ENCODE peak calls at places on chromosomes 6 and 20, in seven cellular contexts. One of them, this sample, is unnamed.
A peak's percentile ranks its signal among the peaks of the same experiment; 100 is the strongest.

GRCh38 chr6:149213829-149214228 is 103.7 kb upstream of the TAB2 start:
- DNase-seq in RWPE1: no peak
- DNase-seq in tibial artery: no peak
- DNase-seq in Calu3: no peak
- DNase-seq in progenitor cell of endocrine pancreas: no peak
- DNase-seq in heart right ventricle: no peak
- DNase-seq in CD8-positive, alpha-beta T cell: no peak
- DNase-seq in this sample: no peak

GRCh38 chr20:47311967-47312681 is 44.4 kb downstream of the ZMYND8 start:
- DNase-seq in RWPE1: no peak
- DNase-seq in tibial artery: peak; percentile 46
- DNase-seq in Calu3: no peak
- DNase-seq in progenitor cell of endocrine pancreas: no peak
- DNase-seq in heart right ventricle: no peak
- DNase-seq in CD8-positive, alpha-beta T cell: no peak
- DNase-seq in this sample: peak; percentile 47

GRCh38 chr6:24872769-24873168 is 63.0 kb downstream of the RIPOR2 start:
- DNase-seq in RWPE1: no peak
- DNase-seq in tibial artery: no peak
- DNase-seq in Calu3: no peak
- DNase-seq in progenitor cell of endocrine pancreas: no peak
- DNase-seq in heart right ventricle: no peak
- DNase-seq in CD8-positive, alpha-beta T cell: no peak
- DNase-seq in this sample: no peak

GRCh38 chr20:16488086-16488485 is 85.2 kb downstream of the KIF16B start:
- DNase-seq in RWPE1: no peak
- DNase-seq in tibial artery: no peak
- DNase-seq in Calu3: no peak
- DNase-seq in progenitor cell of endocrine pancreas: no peak
- DNase-seq in heart right ventricle: no peak
- DNase-seq in CD8-positive, alpha-beta T cell: no peak
- DNase-seq in this sample: no peak

GRCh38 chr6:76694779-76695178 is 622.3 kb upstream of the IMPG1 start:
- DNase-seq in RWPE1: no peak
- DNase-seq in tibial artery: no peak
- DNase-seq in Calu3: no peak
- DNase-seq in progenitor cell of endocrine pancreas: no peak
- DNase-seq in heart right ventricle: no peak
- DNase-seq in CD8-positive, alpha-beta T cell: no peak
- DNase-seq in this sample: no peak

GRCh38 chr6:89970609-89971337 is 76.5 kb downstream of the GJA10 start:
- DNase-seq in RWPE1: peak; percentile 64
- DNase-seq in tibial artery: no peak
- DNase-seq in Calu3: peak; percentile 64
- DNase-seq in progenitor cell of endocrine pancreas: peak; percentile 19
- DNase-seq in heart right ventricle: peak; percentile 48
- DNase-seq in CD8-positive, alpha-beta T cell: no peak
- DNase-seq in this sample: no peak

GRCh38 chr6:81934936-81935335 is 182.5 kb upstream of the TENT5A start:
- DNase-seq in RWPE1: no peak
- DNase-seq in tibial artery: no peak
- DNase-seq in Calu3: no peak
- DNase-seq in progenitor cell of endocrine pancreas: no peak
- DNase-seq in heart right ventricle: no peak
- DNase-seq in CD8-positive, alpha-beta T cell: no peak
- DNase-seq in this sample: no peak

GRCh38 chr6:11215773-11216172 is 16.7 kb downstream of the NEDD9 start:
- DNase-seq in RWPE1: no peak
- DNase-seq in tibial artery: no peak
- DNase-seq in Calu3: no peak
- DNase-seq in progenitor cell of endocrine pancreas: no peak
- DNase-seq in heart right ventricle: no peak
- DNase-seq in CD8-positive, alpha-beta T cell: no peak
- DNase-seq in this sample: no peak

GRCh38 chr6:77740380-77740779 is 87.5 kb downstream of the MEI4 start:
- DNase-seq in RWPE1: peak; percentile 14
- DNase-seq in tibial artery: no peak
- DNase-seq in Calu3: no peak
- DNase-seq in progenitor cell of endocrine pancreas: no peak
- DNase-seq in heart right ventricle: no peak
- DNase-seq in CD8-positive, alpha-beta T cell: no peak
- DNase-seq in this sample: no peak

GRCh38 chr6:78533426-78533825 is 333.9 kb upstream of the IRAK1BP1 start:
- DNase-seq in RWPE1: no peak
- DNase-seq in tibial artery: no peak
- DNase-seq in Calu3: no peak
- DNase-seq in progenitor cell of endocrine pancreas: no peak
- DNase-seq in heart right ventricle: no peak
- DNase-seq in CD8-positive, alpha-beta T cell: no peak
- DNase-seq in this sample: no peak

GRCh38 chr6:85240787-85241186 is 209.1 kb upstream of the NT5E start:
- DNase-seq in RWPE1: no peak
- DNase-seq in tibial artery: no peak
- DNase-seq in Calu3: no peak
- DNase-seq in progenitor cell of endocrine pancreas: no peak
- DNase-seq in heart right ventricle: no peak
- DNase-seq in CD8-positive, alpha-beta T cell: no peak
- DNase-seq in this sample: no peak

GRCh38 chr6:111631930-111632460 is 26.3 kb upstream of the TRAF3IP2 start:
- DNase-seq in RWPE1: no peak
- DNase-seq in tibial artery: no peak
- DNase-seq in Calu3: no peak
- DNase-seq in progenitor cell of endocrine pancreas: no peak
- DNase-seq in heart right ventricle: no peak
- DNase-seq in CD8-positive, alpha-beta T cell: no peak
- DNase-seq in this sample: no peak

GRCh38 chr6:159692303-159693127 is 526 bp downstream of the SOD2 start:
- DNase-seq in RWPE1: peak; percentile 49
- DNase-seq in tibial artery: peak; percentile 80
- DNase-seq in Calu3: peak; percentile 41
- DNase-seq in progenitor cell of endocrine pancreas: peak; percentile 38
- DNase-seq in heart right ventricle: peak; percentile 51
- DNase-seq in CD8-positive, alpha-beta T cell: peak; percentile 38
- DNase-seq in this sample: no peak

GRCh38 chr6:13517116-13517515 is 29.7 kb upstream of the GFOD1 start:
- DNase-seq in RWPE1: peak; percentile 85
- DNase-seq in tibial artery: no peak
- DNase-seq in Calu3: no peak
- DNase-seq in progenitor cell of endocrine pancreas: no peak
- DNase-seq in heart right ventricle: no peak
- DNase-seq in CD8-positive, alpha-beta T cell: no peak
- DNase-seq in this sample: no peak

GRCh38 chr6:113693866-113694265 is 163.3 kb upstream of the MARCKS start:
- DNase-seq in RWPE1: no peak
- DNase-seq in tibial artery: no peak
- DNase-seq in Calu3: no peak
- DNase-seq in progenitor cell of endocrine pancreas: no peak
- DNase-seq in heart right ventricle: no peak
- DNase-seq in CD8-positive, alpha-beta T cell: no peak
- DNase-seq in this sample: no peak

GRCh38 chr6:81838031-81838430 is 85.5 kb upstream of the TENT5A start:
- DNase-seq in RWPE1: no peak
- DNase-seq in tibial artery: no peak
- DNase-seq in Calu3: peak; percentile 26
- DNase-seq in progenitor cell of endocrine pancreas: no peak
- DNase-seq in heart right ventricle: no peak
- DNase-seq in CD8-positive, alpha-beta T cell: no peak
- DNase-seq in this sample: no peak

GRCh38 chr6:159819098-159819497 is 19.0 kb downstream of the PNLDC1 start:
- DNase-seq in RWPE1: no peak
- DNase-seq in tibial artery: peak; percentile 55
- DNase-seq in Calu3: no peak
- DNase-seq in progenitor cell of endocrine pancreas: no peak
- DNase-seq in heart right ventricle: no peak
- DNase-seq in CD8-positive, alpha-beta T cell: no peak
- DNase-seq in this sample: no peak

GRCh38 chr6:155107432-155108069 is 112.4 kb downstream of the TIAM2 start:
- DNase-seq in RWPE1: no peak
- DNase-seq in tibial artery: no peak
- DNase-seq in Calu3: no peak
- DNase-seq in progenitor cell of endocrine pancreas: no peak
- DNase-seq in heart right ventricle: no peak
- DNase-seq in CD8-positive, alpha-beta T cell: no peak
- DNase-seq in this sample: no peak

GRCh38 chr6:147974376-147974775 is 368.3 kb upstream of the SASH1 start:
- DNase-seq in RWPE1: peak; percentile 38
- DNase-seq in tibial artery: no peak
- DNase-seq in Calu3: no peak
- DNase-seq in progenitor cell of endocrine pancreas: no peak
- DNase-seq in heart right ventricle: no peak
- DNase-seq in CD8-positive, alpha-beta T cell: no peak
- DNase-seq in this sample: no peak

GRCh38 chr20:63694596-63695418 is 1.6 kb upstream of the TNFRSF6B start:
- DNase-seq in RWPE1: no peak
- DNase-seq in tibial artery: peak; percentile 61
- DNase-seq in Calu3: no peak
- DNase-seq in progenitor cell of endocrine pancreas: no peak
- DNase-seq in heart right ventricle: no peak
- DNase-seq in CD8-positive, alpha-beta T cell: no peak
- DNase-seq in this sample: peak; percentile 88

GRCh38 chr20:51494241-51495110 is 48.0 kb downstream of the NFATC2 start:
- DNase-seq in RWPE1: no peak
- DNase-seq in tibial artery: no peak
- DNase-seq in Calu3: no peak
- DNase-seq in progenitor cell of endocrine pancreas: no peak
- DNase-seq in heart right ventricle: no peak
- DNase-seq in CD8-positive, alpha-beta T cell: no peak
- DNase-seq in this sample: no peak

GRCh38 chr6:106972500-106972899 is 2.0 kb downstream of the CD24 start:
- DNase-seq in RWPE1: no peak
- DNase-seq in tibial artery: no peak
- DNase-seq in Calu3: peak; percentile 38
- DNase-seq in progenitor cell of endocrine pancreas: peak; percentile 28
- DNase-seq in heart right ventricle: no peak
- DNase-seq in CD8-positive, alpha-beta T cell: no peak
- DNase-seq in this sample: no peak

DNA sequence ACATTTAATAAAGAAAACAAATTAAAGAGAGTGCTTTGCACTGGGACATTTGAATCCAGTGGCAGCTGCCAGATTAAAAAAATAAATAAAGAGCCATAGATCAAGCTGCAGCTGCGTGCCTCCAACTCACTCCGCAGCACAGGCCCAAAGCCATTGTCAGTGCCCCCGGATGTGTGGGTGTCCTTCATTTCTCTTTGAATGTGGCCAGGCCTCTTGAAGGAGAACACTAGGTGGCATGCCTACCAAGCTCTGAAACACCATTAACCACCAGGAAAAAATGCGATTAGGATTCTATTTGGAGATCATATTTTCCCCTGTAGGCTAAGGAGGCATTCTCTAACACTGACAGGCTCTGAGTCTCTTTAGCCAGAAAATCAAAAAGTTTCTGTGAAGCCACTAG is 549.8 kb downstream of the PRKN start:
- DNase-seq in RWPE1: no peak
- DNase-seq in tibial artery: no peak
- DNase-seq in Calu3: no peak
- DNase-seq in progenitor cell of endocrine pancreas: no peak
- DNase-seq in heart right ventricle: peak; percentile 47
- DNase-seq in CD8-positive, alpha-beta T cell: no peak
- DNase-seq in this sample: no peak
- TF ChIP-seq CTCF in RWPE1: no peak
- TF ChIP-seq CTCF in tibial artery: peak; percentile 31
- TF ChIP-seq CTCF in Calu3: no peak
- TF ChIP-seq CTCF in progenitor cell of endocrine pancreas: no peak
- TF ChIP-seq CTCF in heart right ventricle: peak; percentile 32
- TF ChIP-seq CTCF in CD8-positive, alpha-beta T cell: no peak
- TF ChIP-seq CTCF in this sample: peak; percentile 83

DNA sequence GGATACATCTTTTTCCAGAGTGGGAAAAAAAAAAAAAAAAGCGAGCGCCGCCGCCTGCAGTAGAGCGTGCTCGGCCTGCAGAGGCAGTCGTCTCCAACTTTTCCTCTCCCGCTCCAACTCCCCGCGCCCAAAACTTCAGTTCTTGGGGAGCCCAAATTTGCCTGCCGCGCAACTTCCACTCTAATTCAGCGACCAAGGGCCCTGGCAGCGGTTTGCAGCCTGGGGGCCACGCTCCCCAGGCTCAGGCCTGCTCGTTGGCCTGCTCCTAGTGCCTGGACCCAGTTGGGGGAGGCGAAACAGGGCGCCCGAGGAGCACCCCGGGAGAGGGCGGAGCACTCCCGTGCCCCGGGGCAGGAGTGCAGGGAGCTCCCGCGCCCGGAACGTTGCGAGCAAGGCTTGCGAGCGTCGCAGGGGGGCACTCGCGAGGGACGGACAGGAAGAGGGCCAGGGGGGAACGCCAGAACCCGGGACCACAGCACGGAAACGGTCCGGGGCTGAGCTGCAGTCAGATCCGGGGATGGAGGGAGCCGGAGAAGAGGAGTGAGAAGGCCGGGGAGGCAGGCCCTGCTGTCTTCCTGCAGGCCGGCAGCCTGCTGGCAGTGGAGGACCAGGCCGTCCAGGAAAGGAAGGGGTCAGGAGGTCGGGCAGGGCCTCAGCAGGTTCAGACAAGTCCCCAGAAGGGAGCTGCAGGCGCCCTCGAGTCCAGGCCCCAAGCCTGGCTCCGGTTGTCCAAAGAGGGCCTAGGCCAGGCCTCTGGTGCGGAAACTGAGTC is at the start of gene STX16:
- DNase-seq in RWPE1: peak; percentile 100
- DNase-seq in tibial artery: peak; percentile 92
- DNase-seq in Calu3: peak; percentile 96
- DNase-seq in progenitor cell of endocrine pancreas: peak; percentile 80
- DNase-seq in heart right ventricle: peak; percentile 89
- DNase-seq in CD8-positive, alpha-beta T cell: peak; percentile 81
- DNase-seq in this sample: no peak
- TF ChIP-seq CTCF in RWPE1: peak; percentile 99
- TF ChIP-seq CTCF in tibial artery: peak; percentile 68
- TF ChIP-seq CTCF in Calu3: peak; percentile 96
- TF ChIP-seq CTCF in progenitor cell of endocrine pancreas: peak; percentile 74
- TF ChIP-seq CTCF in heart right ventricle: peak; percentile 53
- TF ChIP-seq CTCF in CD8-positive, alpha-beta T cell: peak; percentile 88
- TF ChIP-seq CTCF in this sample: peak; percentile 88

GRCh38 chr6:166770216-166771116 is 143.4 kb upstream of the RPS6KA2 start:
- DNase-seq in RWPE1: no peak
- DNase-seq in tibial artery: no peak
- DNase-seq in Calu3: no peak
- DNase-seq in progenitor cell of endocrine pancreas: no peak
- DNase-seq in heart right ventricle: no peak
- DNase-seq in CD8-positive, alpha-beta T cell: no peak
- DNase-seq in this sample: no peak
- TF ChIP-seq CTCF in RWPE1: no peak
- TF ChIP-seq CTCF in tibial artery: no peak
- TF ChIP-seq CTCF in Calu3: no peak
- TF ChIP-seq CTCF in progenitor cell of endocrine pancreas: peak; percentile 35
- TF ChIP-seq CTCF in heart right ventricle: no peak
- TF ChIP-seq CTCF in CD8-positive, alpha-beta T cell: no peak
- TF ChIP-seq CTCF in this sample: peak; percentile 67

DNA sequence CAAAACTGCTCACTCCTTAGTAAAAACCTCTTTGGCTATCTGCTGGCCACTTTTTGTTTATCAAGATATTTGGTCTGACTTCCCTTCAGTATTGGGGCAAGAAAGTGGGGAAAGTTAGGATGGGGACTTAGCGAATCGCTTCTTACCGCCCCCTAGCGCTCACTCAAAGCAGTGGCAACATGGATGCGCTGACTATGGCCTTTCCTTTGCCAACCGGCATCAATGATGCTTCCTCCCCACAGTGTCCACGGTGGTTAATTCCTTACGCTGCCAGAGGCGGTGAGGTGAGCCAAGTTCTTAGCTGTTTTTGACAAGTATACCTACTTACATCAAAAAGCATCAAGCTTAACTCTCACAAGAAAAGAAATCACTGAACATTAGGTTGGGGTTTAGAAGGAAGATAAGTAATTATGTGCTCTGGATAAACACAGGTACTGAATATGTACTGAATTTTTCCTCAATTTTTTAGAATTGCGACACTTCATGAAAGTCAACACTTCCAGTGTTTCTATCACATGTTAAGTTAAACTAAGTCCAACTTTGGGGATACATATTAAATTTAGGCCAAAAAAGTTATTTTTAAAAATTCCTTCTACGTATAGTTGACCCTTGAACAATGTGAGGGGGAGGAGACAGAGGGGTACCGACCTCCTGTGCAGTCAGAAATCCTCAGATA is 86.7 kb downstream of the GMDS start:
- DNase-seq in RWPE1: peak; percentile 4
- DNase-seq in tibial artery: no peak
- DNase-seq in Calu3: no peak
- DNase-seq in progenitor cell of endocrine pancreas: no peak
- DNase-seq in heart right ventricle: no peak
- DNase-seq in CD8-positive, alpha-beta T cell: no peak
- DNase-seq in this sample: no peak
- TF ChIP-seq CTCF in RWPE1: peak; percentile 20
- TF ChIP-seq CTCF in tibial artery: no peak
- TF ChIP-seq CTCF in Calu3: no peak
- TF ChIP-seq CTCF in progenitor cell of endocrine pancreas: peak; percentile 65
- TF ChIP-seq CTCF in heart right ventricle: peak; percentile 38
- TF ChIP-seq CTCF in CD8-positive, alpha-beta T cell: no peak
- TF ChIP-seq CTCF in this sample: peak; percentile 74